ENCODE peak calls at places on chromosomes 6 and 20, in four cellular contexts. Q is K562, I is HL-60, K is GM12878. N is an unnamed sample.
A peak's percentile ranks its signal among the peaks of the same experiment; 100 is the strongest.

GRCh38 chr20:64110411-64111068 is 3.2 kb upstream of the NPBWR2 start:
- DNase-seq in Q (no peak), I (no peak), K (no peak), N (no peak)

GRCh38 chr6:111484655-111484974 is 1.6 kb upstream of the REV3L start:
- DNase-seq in Q (no peak), I (no peak), K (no peak), N (no peak)

GRCh38 chr6:64335195-64335594 is 699.6 kb downstream of the PHF3 start:
- DNase-seq in Q (no peak), I (no peak), K (no peak), N (no peak)

GRCh38 chr20:60011512-60012507 is 53.6 kb downstream of the CDH26 start:
- DNase-seq in Q (no peak), I (no peak), K (no peak), N (no peak)

GRCh38 chr6:136701011-136701410 is 91.3 kb downstream of the MAP3K5 start:
- DNase-seq in Q (no peak), I (no peak), K (no peak), N (no peak)

GRCh38 chr6:9085054-9085746 is 649.9 kb upstream of the SLC35B3 start:
- DNase-seq in Q (no peak), I (no peak), K (no peak), N (no peak)

GRCh38 chr6:14440891-14441358 is 323.4 kb downstream of the CD83 start:
- DNase-seq in Q (no peak), I (no peak), K (no peak), N (no peak)

GRCh38 chr6:112925702-112926101 is 578.6 kb downstream of the RFPL4B start:
- DNase-seq in Q (no peak), I (no peak), K (no peak), N (no peak)

GRCh38 chr6:163329991-163330390 is 84.5 kb upstream of the QKI start:
- DNase-seq in Q (no peak), I (no peak), K (no peak), N (no peak)

GRCh38 chr20:49398401-49399144 is 83.9 kb downstream of the KCNB1 start:
- DNase-seq in Q (peak; percentile 47), I (no peak), K (no peak), N (no peak)

GRCh38 chr6:73079611-73079955 is 145.7 kb downstream of the KHDC1L start:
- DNase-seq in Q (no peak), I (no peak), K (no peak), N (no peak)

GRCh38 chr20:19120569-19120968 is 91.9 kb upstream of the SLC24A3 start:
- DNase-seq in Q (no peak), I (no peak), K (no peak), N (no peak)

GRCh38 chr6:24935753-24936152 is at the start of gene RIPOR2:
- DNase-seq in Q (no peak), I (no peak), K (no peak), N (no peak)

GRCh38 chr20:57480444-57481152 is 44.3 kb downstream of the CTCFL start:
- DNase-seq in Q (no peak), I (no peak), K (peak; percentile 83), N (peak; percentile 57)

GRCh38 chr6:33815854-33816253 is 12.1 kb upstream of the MLN start:
- DNase-seq in Q (peak; percentile 75), I (no peak), K (no peak), N (peak; percentile 51)

GRCh38 chr6:87628424-87628823 is 38.5 kb downstream of the ORC3 start:
- DNase-seq in Q (no peak), I (no peak), K (peak; percentile 7), N (peak; percentile 14)

GRCh38 chr6:31114970-31115849 is 610 bp downstream of the PSORS1C1 start:
- DNase-seq in Q (peak; percentile 43), I (no peak), K (no peak), N (no peak)

GRCh38 chr20:21104921-21105320 is 1.2 kb downstream of the LINC00237 start:
- DNase-seq in Q (no peak), I (no peak), K (no peak), N (no peak)

GRCh38 chr6:63597142-63598000 is 25.1 kb downstream of the LOC128125822 start:
- DNase-seq in Q (no peak), I (no peak), K (no peak), N (no peak)

GRCh38 chr20:3436864-3437574 is 29.6 kb upstream of the DNAAF9 start:
- DNase-seq in Q (no peak), I (no peak), K (no peak), N (no peak)

GRCh38 chr6:13461805-13462204 is 25.6 kb downstream of the GFOD1 start:
- DNase-seq in Q (no peak), I (peak; percentile 75), K (no peak), N (no peak)

GRCh38 chr20:56579261-56579660 is 46.2 kb downstream of the FAM209B start:
- DNase-seq in Q (no peak), I (no peak), K (no peak), N (no peak)

GRCh38 chr6:39189131-39189530 is 40.1 kb downstream of the KCNK5 start:
- DNase-seq in Q (no peak), I (no peak), K (no peak), N (no peak)

GRCh38 chr6:109092074-109092473 is 2.6 kb downstream of the SESN1 start:
- DNase-seq in Q (no peak), I (no peak), K (no peak), N (no peak)

GRCh38 chr6:151452750-151453427 is 963 bp upstream of the RMND1 start:
- DNase-seq in Q (peak; percentile 22), I (no peak), K (no peak), N (no peak)

GRCh38 chr6:144597511-144597910 is 312.4 kb downstream of the UTRN start:
- DNase-seq in Q (no peak), I (no peak), K (no peak), N (no peak)

GRCh38 chr6:4272996-4273395 is 137.6 kb upstream of the ECI2 start:
- DNase-seq in Q (no peak), I (no peak), K (no peak), N (no peak)

GRCh38 chr20:20472690-20473274 is 104.9 kb downstream of the INSM1 start:
- DNase-seq in Q (no peak), I (no peak), K (no peak), N (no peak)

GRCh38 chr6:33710296-33711121 is 991 bp downstream of the UQCC2 start:
- DNase-seq in Q (peak; percentile 35), I (no peak), K (no peak), N (no peak)

GRCh38 chr6:42361036-42361435 is 90.7 kb downstream of the TRERF1 start:
- DNase-seq in Q (no peak), I (no peak), K (no peak), N (no peak)

GRCh38 chr6:122996797-122997520 is 924 bp downstream of the CLVS2 start:
- DNase-seq in Q (no peak), I (no peak), K (no peak), N (no peak)

DNA sequence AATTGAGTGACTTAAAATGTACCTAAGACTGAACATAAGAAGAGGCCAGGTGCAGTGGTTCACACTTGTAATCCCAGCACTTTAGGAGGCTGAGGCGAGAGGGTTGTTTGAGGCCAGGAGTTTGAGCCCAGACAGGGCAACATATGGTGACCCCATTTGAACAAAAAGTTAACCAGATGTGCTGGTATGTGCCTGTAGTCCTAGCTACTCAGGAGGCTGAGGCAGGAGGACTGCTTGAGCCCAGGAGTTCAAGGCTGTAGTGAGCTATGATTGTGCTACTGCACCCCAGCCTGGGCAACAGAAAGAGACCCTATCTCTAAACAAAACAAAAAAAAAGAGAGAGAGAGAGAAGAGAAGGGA is 10.1 kb upstream of the PAQR8 start:
- DNase-seq in Q (no peak), I (no peak), K (no peak), N (no peak)
- TF ChIP-seq SPI1 in Q (no peak), I (no peak), K (no peak), N (no peak)

GRCh38 chr6:100504786-100505737 is 40.3 kb upstream of the SIM1 start:
- DNase-seq in Q (no peak), I (no peak), K (no peak), N (no peak)
- TF ChIP-seq SPI1 in Q (no peak), I (no peak), K (no peak), N (no peak)

GRCh38 chr20:45020236-45020886 is 54.0 kb downstream of the STK4 start:
- DNase-seq in Q (no peak), I (no peak), K (no peak), N (no peak)
- TF ChIP-seq SPI1 in Q (no peak), I (no peak), K (no peak), N (no peak)

GRCh38 chr20:31607640-31608255 is 2.7 kb downstream of the ID1 start:
- DNase-seq in Q (no peak), I (no peak), K (no peak), N (no peak)

GRCh38 chr20:31605902-31606677 is 1.0 kb downstream of the ID1 start:
- DNase-seq in Q (peak; percentile 43), I (no peak), K (no peak), N (no peak)

GRCh38 chr20:31608256-31608980 is 3.3 kb downstream of the ID1 start:
- DNase-seq in Q (peak; percentile 77), I (no peak), K (no peak), N (no peak)

GRCh38 chr20:31606678-31606927 is 1.5 kb downstream of the ID1 start:
- DNase-seq in Q (no peak), I (no peak), K (no peak), N (no peak)

DNA sequence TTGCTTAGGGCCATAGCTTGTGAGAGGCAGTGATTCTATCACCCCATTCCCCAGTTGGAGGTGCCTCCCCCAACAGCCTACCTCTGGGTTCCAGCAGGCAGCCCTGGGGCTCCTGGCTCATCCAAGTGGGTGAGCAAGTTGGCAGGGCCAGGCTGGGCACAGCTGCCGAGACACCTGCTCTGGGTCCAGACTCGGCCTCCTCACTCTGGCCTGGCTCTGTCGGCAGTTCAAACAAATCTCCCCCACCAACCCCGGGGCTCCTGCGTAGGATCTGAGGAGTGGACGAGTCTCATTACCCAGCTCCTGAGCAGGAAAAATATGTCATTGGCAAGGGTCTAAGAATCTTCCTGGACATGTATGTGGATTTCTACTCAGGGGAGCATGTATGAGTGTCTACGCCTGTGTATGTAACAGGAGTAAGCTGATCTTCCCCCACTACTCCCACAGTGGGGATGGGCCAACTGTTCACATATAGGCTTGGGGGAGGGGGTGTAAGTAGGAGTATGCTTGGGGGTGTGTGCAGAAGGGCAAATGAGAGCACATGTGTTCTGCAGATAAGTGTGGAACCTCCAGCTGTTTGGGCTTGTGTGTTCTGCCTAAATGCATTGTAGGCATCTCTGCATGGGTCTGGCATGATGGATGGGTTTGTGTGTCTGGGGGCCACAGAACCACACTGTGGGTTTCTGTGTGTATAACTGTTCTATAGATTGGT is 2.0 kb downstream of the ID1 start:
- DNase-seq in Q (peak; percentile 90), I (no peak), K (no peak), N (no peak)
- TF ChIP-seq SPI1 in Q (no peak), I (no peak), K (no peak), N (no peak)